ENCODE peak calls at places on chromosomes 4 and X, in nine cellular contexts. One of them, this sample, is unnamed.

GRCh38 chrX:44400588-44400987 is 57.1 kb upstream of the EFHC2 start:
- DNase-seq in tibial artery: no peak
- DNase-seq in endothelial cell: no peak
- DNase-seq in glutamatergic neuron: no peak
- DNase-seq in cardiac muscle cell: peak; percentile 87
- DNase-seq in cardiac fibroblast: peak; percentile 85
- DNase-seq in upper lobe of left lung: no peak
- DNase-seq in thyroid gland: peak; percentile 16
- DNase-seq in psoas muscle: no peak
- DNase-seq in this sample: no peak

GRCh38 chr4:45475490-45475889 is 648.4 kb downstream of the GABRG1 start:
- DNase-seq in tibial artery: no peak
- DNase-seq in endothelial cell: no peak
- DNase-seq in glutamatergic neuron: no peak
- DNase-seq in cardiac muscle cell: no peak
- DNase-seq in cardiac fibroblast: no peak
- DNase-seq in upper lobe of left lung: no peak
- DNase-seq in thyroid gland: no peak
- DNase-seq in psoas muscle: no peak
- DNase-seq in this sample: no peak

GRCh38 chr4:76302856-76303438 is 3.6 kb upstream of the STBD1 start:
- DNase-seq in tibial artery: no peak
- DNase-seq in endothelial cell: no peak
- DNase-seq in glutamatergic neuron: no peak
- DNase-seq in cardiac muscle cell: peak; percentile 38
- DNase-seq in cardiac fibroblast: peak; percentile 26
- DNase-seq in upper lobe of left lung: no peak
- DNase-seq in thyroid gland: no peak
- DNase-seq in psoas muscle: no peak
- DNase-seq in this sample: no peak

GRCh38 chrX:115602729-115603389 is 41.9 kb downstream of the PLS3 start:
- DNase-seq in tibial artery: no peak
- DNase-seq in endothelial cell: no peak
- DNase-seq in glutamatergic neuron: no peak
- DNase-seq in cardiac muscle cell: no peak
- DNase-seq in cardiac fibroblast: no peak
- DNase-seq in upper lobe of left lung: no peak
- DNase-seq in thyroid gland: no peak
- DNase-seq in psoas muscle: no peak
- DNase-seq in this sample: no peak

GRCh38 chrX:8848921-8849320 is 47.7 kb upstream of the FAM9A start:
- DNase-seq in tibial artery: no peak
- DNase-seq in endothelial cell: no peak
- DNase-seq in glutamatergic neuron: no peak
- DNase-seq in cardiac muscle cell: peak; percentile 48
- DNase-seq in cardiac fibroblast: no peak
- DNase-seq in upper lobe of left lung: no peak
- DNase-seq in thyroid gland: no peak
- DNase-seq in psoas muscle: no peak
- DNase-seq in this sample: no peak

GRCh38 chr4:122663814-122664610 is 43.1 kb upstream of the IL21 start:
- DNase-seq in tibial artery: no peak
- DNase-seq in endothelial cell: no peak
- DNase-seq in glutamatergic neuron: no peak
- DNase-seq in cardiac muscle cell: no peak
- DNase-seq in cardiac fibroblast: peak; percentile 35
- DNase-seq in upper lobe of left lung: no peak
- DNase-seq in thyroid gland: no peak
- DNase-seq in psoas muscle: no peak
- DNase-seq in this sample: no peak

GRCh38 chr4:136680271-136680670 is 852.0 kb downstream of the PCDH18 start:
- DNase-seq in tibial artery: no peak
- DNase-seq in endothelial cell: no peak
- DNase-seq in glutamatergic neuron: peak; percentile 50
- DNase-seq in cardiac muscle cell: no peak
- DNase-seq in cardiac fibroblast: peak; percentile 2
- DNase-seq in upper lobe of left lung: no peak
- DNase-seq in thyroid gland: no peak
- DNase-seq in psoas muscle: no peak
- DNase-seq in this sample: no peak

GRCh38 chr4:133186210-133186609 is 37.1 kb downstream of the PCDH10 start:
- DNase-seq in tibial artery: no peak
- DNase-seq in endothelial cell: no peak
- DNase-seq in glutamatergic neuron: no peak
- DNase-seq in cardiac muscle cell: no peak
- DNase-seq in cardiac fibroblast: no peak
- DNase-seq in upper lobe of left lung: no peak
- DNase-seq in thyroid gland: no peak
- DNase-seq in psoas muscle: no peak
- DNase-seq in this sample: no peak

GRCh38 chrX:30489323-30489722 is 88.2 kb downstream of the TASL start:
- DNase-seq in tibial artery: no peak
- DNase-seq in endothelial cell: no peak
- DNase-seq in glutamatergic neuron: no peak
- DNase-seq in cardiac muscle cell: no peak
- DNase-seq in cardiac fibroblast: no peak
- DNase-seq in upper lobe of left lung: no peak
- DNase-seq in thyroid gland: no peak
- DNase-seq in psoas muscle: no peak
- DNase-seq in this sample: no peak

GRCh38 chr4:3832536-3833220 is 66.5 kb downstream of the ADRA2C start:
- DNase-seq in tibial artery: no peak
- DNase-seq in endothelial cell: no peak
- DNase-seq in glutamatergic neuron: no peak
- DNase-seq in cardiac muscle cell: no peak
- DNase-seq in cardiac fibroblast: no peak
- DNase-seq in upper lobe of left lung: no peak
- DNase-seq in thyroid gland: no peak
- DNase-seq in psoas muscle: no peak
- DNase-seq in this sample: no peak

GRCh38 chr4:180810581-180810980 is 1432.6 kb upstream of the TENM3 start:
- DNase-seq in tibial artery: no peak
- DNase-seq in endothelial cell: no peak
- DNase-seq in glutamatergic neuron: no peak
- DNase-seq in cardiac muscle cell: peak; percentile 69
- DNase-seq in cardiac fibroblast: peak; percentile 23
- DNase-seq in upper lobe of left lung: no peak
- DNase-seq in thyroid gland: no peak
- DNase-seq in psoas muscle: no peak
- DNase-seq in this sample: no peak

GRCh38 chr4:2217726-2218125 is 24.2 kb downstream of the HAUS3 start:
- DNase-seq in tibial artery: no peak
- DNase-seq in endothelial cell: no peak
- DNase-seq in glutamatergic neuron: no peak
- DNase-seq in cardiac muscle cell: peak; percentile 5
- DNase-seq in cardiac fibroblast: no peak
- DNase-seq in upper lobe of left lung: no peak
- DNase-seq in thyroid gland: no peak
- DNase-seq in psoas muscle: no peak
- DNase-seq in this sample: no peak

GRCh38 chr4:118351851-118352827 is 664 bp downstream of the PRSS12 start:
- DNase-seq in tibial artery: no peak
- DNase-seq in endothelial cell: peak; percentile 40
- DNase-seq in glutamatergic neuron: peak; percentile 75
- DNase-seq in cardiac muscle cell: no peak
- DNase-seq in cardiac fibroblast: no peak
- DNase-seq in upper lobe of left lung: peak; percentile 88
- DNase-seq in thyroid gland: peak; percentile 29
- DNase-seq in psoas muscle: peak; percentile 22
- DNase-seq in this sample: peak; percentile 75

GRCh38 chrX:148580016-148580415 is 79.6 kb downstream of the AFF2 start:
- DNase-seq in tibial artery: no peak
- DNase-seq in endothelial cell: no peak
- DNase-seq in glutamatergic neuron: no peak
- DNase-seq in cardiac muscle cell: no peak
- DNase-seq in cardiac fibroblast: no peak
- DNase-seq in upper lobe of left lung: no peak
- DNase-seq in thyroid gland: no peak
- DNase-seq in psoas muscle: no peak
- DNase-seq in this sample: no peak

GRCh38 chr4:52614241-52614640 is 44.9 kb downstream of the USP46 start:
- DNase-seq in tibial artery: no peak
- DNase-seq in endothelial cell: no peak
- DNase-seq in glutamatergic neuron: no peak
- DNase-seq in cardiac muscle cell: no peak
- DNase-seq in cardiac fibroblast: no peak
- DNase-seq in upper lobe of left lung: no peak
- DNase-seq in thyroid gland: no peak
- DNase-seq in psoas muscle: no peak
- DNase-seq in this sample: no peak

GRCh38 chr4:108078024-108078733 is 88.5 kb downstream of the HADH start:
- DNase-seq in tibial artery: no peak
- DNase-seq in endothelial cell: no peak
- DNase-seq in glutamatergic neuron: no peak
- DNase-seq in cardiac muscle cell: peak; percentile 1
- DNase-seq in cardiac fibroblast: no peak
- DNase-seq in upper lobe of left lung: no peak
- DNase-seq in thyroid gland: no peak
- DNase-seq in psoas muscle: no peak
- DNase-seq in this sample: no peak

DNA sequence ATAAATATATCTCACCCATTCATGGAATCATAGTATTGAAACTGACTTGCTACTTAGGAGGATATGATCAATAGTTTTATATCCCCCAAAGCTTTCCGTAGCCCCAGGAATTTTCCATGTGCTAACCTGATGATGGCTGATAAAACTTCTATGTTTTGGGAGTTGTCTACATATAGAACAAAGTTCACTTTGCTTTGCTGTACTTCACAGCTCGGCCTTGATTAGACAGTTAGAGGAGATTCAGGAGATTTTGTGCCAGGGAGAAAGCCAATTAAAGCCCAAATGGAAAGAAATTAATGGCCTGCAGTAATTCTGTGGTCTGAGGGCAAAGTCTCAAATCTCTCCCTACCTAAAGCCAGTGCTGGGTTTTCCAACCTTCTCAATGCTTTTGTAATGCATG is 114.9 kb upstream of the SLC34A2 start:
- DNase-seq in tibial artery: no peak
- DNase-seq in endothelial cell: no peak
- DNase-seq in glutamatergic neuron: no peak
- DNase-seq in cardiac muscle cell: no peak
- DNase-seq in cardiac fibroblast: no peak
- DNase-seq in upper lobe of left lung: no peak
- DNase-seq in thyroid gland: no peak
- DNase-seq in psoas muscle: no peak
- DNase-seq in this sample: no peak
- TF ChIP-seq CTCF in tibial artery: no peak
- TF ChIP-seq CTCF in endothelial cell: no peak
- TF ChIP-seq CTCF in glutamatergic neuron: no peak
- TF ChIP-seq CTCF in cardiac muscle cell: no peak
- TF ChIP-seq CTCF in cardiac fibroblast: no peak
- TF ChIP-seq CTCF in upper lobe of left lung: no peak
- TF ChIP-seq CTCF in thyroid gland: no peak
- TF ChIP-seq CTCF in psoas muscle: no peak
- TF ChIP-seq CTCF in this sample: no peak

DNA sequence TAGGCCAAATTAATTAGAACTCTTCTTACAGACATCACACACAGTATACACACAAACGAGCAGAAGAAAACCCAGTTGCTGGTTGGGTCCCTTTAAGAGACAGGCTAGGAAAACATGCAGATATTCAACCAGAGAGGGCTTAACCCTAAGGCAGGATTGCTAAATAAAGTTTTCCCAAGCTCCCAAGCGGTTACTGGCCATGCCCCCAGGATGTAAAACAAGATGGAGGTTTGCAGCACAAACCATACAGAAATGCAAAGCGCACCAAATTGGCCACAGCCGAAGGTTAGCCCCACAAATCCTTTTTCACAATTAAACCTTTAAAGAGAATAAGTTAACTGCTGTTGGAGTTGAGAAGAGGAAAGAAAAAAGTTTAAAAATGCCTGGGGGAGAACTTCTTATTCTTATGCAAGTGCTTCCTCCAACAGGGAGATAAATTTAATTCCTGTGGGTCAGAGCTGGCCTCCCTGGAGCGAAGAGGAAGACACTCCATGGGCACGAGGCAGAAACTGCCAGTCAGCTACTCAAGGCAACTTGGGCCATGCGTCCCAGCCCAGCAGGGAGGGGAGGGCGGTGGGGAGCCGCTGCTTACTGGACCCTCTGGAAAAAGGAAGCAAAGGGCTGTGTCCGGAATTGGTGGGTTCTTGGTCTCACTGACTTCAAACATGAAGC is 167.6 kb upstream of the ARSJ start:
- DNase-seq in tibial artery: no peak
- DNase-seq in endothelial cell: no peak
- DNase-seq in glutamatergic neuron: no peak
- DNase-seq in cardiac muscle cell: no peak
- DNase-seq in cardiac fibroblast: no peak
- DNase-seq in upper lobe of left lung: peak; percentile 41
- DNase-seq in thyroid gland: no peak
- DNase-seq in psoas muscle: no peak
- DNase-seq in this sample: no peak
- TF ChIP-seq CTCF in tibial artery: no peak
- TF ChIP-seq CTCF in endothelial cell: no peak
- TF ChIP-seq CTCF in glutamatergic neuron: no peak
- TF ChIP-seq CTCF in cardiac muscle cell: no peak
- TF ChIP-seq CTCF in cardiac fibroblast: no peak
- TF ChIP-seq CTCF in upper lobe of left lung: no peak
- TF ChIP-seq CTCF in thyroid gland: no peak
- TF ChIP-seq CTCF in psoas muscle: no peak
- TF ChIP-seq CTCF in this sample: no peak

DNA sequence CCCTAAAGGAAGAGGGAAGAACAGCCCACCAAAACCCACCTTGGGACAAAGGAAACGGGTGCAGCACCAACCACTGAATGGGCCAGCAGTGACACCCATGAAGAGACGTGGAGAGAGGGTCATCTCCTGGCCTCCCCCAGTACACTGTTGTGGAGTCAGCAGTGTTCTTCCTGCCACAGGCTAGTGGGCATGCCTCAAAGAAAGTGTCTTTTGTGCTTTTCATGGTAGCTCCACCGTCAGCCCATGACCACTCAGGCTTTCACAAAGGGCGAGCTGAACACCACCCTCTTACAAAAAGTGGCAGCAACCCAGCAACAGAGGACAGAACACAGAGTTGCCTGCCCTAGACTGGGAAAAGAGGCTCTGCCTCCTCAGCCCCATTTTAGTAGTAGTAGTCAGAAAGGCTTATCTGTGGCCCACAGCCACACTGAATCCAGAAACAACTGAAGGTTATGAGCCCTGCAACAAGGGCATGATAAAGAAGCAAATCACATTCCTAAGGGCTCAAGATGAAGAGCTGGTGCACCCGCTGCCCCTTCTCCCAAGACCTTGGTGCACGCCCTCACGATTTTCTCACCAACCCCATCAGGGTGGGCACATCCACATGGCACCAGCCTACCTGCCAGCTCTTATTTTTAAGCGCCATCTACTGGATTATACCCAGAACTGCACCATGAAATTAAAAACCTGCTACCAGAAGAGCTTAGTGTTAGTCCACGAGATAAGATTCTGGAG is 53.1 kb downstream of the RAB28 start:
- DNase-seq in tibial artery: no peak
- DNase-seq in endothelial cell: no peak
- DNase-seq in glutamatergic neuron: no peak
- DNase-seq in cardiac muscle cell: no peak
- DNase-seq in cardiac fibroblast: no peak
- DNase-seq in upper lobe of left lung: no peak
- DNase-seq in thyroid gland: no peak
- DNase-seq in psoas muscle: no peak
- DNase-seq in this sample: no peak
- TF ChIP-seq CTCF in tibial artery: no peak
- TF ChIP-seq CTCF in endothelial cell: peak; percentile 83
- TF ChIP-seq CTCF in glutamatergic neuron: peak; percentile 55
- TF ChIP-seq CTCF in cardiac muscle cell: peak; percentile 18
- TF ChIP-seq CTCF in cardiac fibroblast: no peak
- TF ChIP-seq CTCF in upper lobe of left lung: no peak
- TF ChIP-seq CTCF in thyroid gland: no peak
- TF ChIP-seq CTCF in psoas muscle: no peak
- TF ChIP-seq CTCF in this sample: peak; percentile 56

GRCh38 chr4:27861381-27861787 is 1000.7 kb downstream of the STIM2 start:
- DNase-seq in tibial artery: no peak
- DNase-seq in endothelial cell: peak; percentile 47
- DNase-seq in glutamatergic neuron: no peak
- DNase-seq in cardiac muscle cell: peak; percentile 49
- DNase-seq in cardiac fibroblast: peak; percentile 33
- DNase-seq in upper lobe of left lung: no peak
- DNase-seq in thyroid gland: no peak
- DNase-seq in psoas muscle: no peak
- DNase-seq in this sample: no peak
- TF ChIP-seq CTCF in tibial artery: no peak
- TF ChIP-seq CTCF in endothelial cell: no peak
- TF ChIP-seq CTCF in glutamatergic neuron: no peak
- TF ChIP-seq CTCF in cardiac muscle cell: peak; percentile 49
- TF ChIP-seq CTCF in cardiac fibroblast: peak; percentile 53
- TF ChIP-seq CTCF in upper lobe of left lung: no peak
- TF ChIP-seq CTCF in thyroid gland: no peak
- TF ChIP-seq CTCF in psoas muscle: peak; percentile 9
- TF ChIP-seq CTCF in this sample: peak; percentile 72